ENCODE peak calls at places on chromosomes 1 and 21, in seven cellular contexts. J is neural crest cell, H is testis, A is kidney epithelial cell, G is progenitor cell of endocrine pancreas, T is psoas muscle, E is GM06990. F is an unnamed sample.

GRCh38 chr1:235011064-235011598 is 117.5 kb downstream of the TOMM20 start:
- DNase-seq in G (no peak), T (no peak), A (no peak), H (no peak), E (peak), J (no peak), F (no peak)

GRCh38 chr21:16554522-16554921 is 824.7 kb downstream of the USP25 start:
- DNase-seq in J (no peak), E (no peak), T (no peak), A (no peak), G (no peak), H (no peak), F (no peak)

GRCh38 chr1:206812456-206812855 is 40.2 kb upstream of the IL10 start:
- DNase-seq in G (no peak), A (no peak), H (no peak), J (no peak), E (no peak), T (no peak), F (no peak)

GRCh38 chr21:16243396-16243795 is 513.6 kb downstream of the USP25 start:
- DNase-seq in H (no peak), G (no peak), E (no peak), J (no peak), A (no peak), T (no peak), F (no peak)

GRCh38 chr1:95226781-95227660 is 7.0 kb upstream of the RWDD3 start:
- DNase-seq in T (no peak), A (no peak), H (no peak), G (no peak), J (no peak), E (no peak), F (no peak)

GRCh38 chr1:100323428-100324106 is 28.7 kb upstream of the CDC14A start:
- DNase-seq in H (no peak), G (no peak), A (no peak), J (no peak), T (peak), E (no peak), F (no peak)

GRCh38 chr1:161080391-161081150 is 8.8 kb downstream of the NECTIN4 start:
- DNase-seq in A (no peak), T (no peak), H (no peak), J (no peak), G (no peak), E (no peak), F (no peak)

GRCh38 chr21:43190544-43191340 is 21.9 kb downstream of the CRYAA start:
- DNase-seq in E (no peak), G (peak), T (peak), A (no peak), J (no peak), H (peak), F (peak)

GRCh38 chr1:20160034-20160433 is 20.9 kb downstream of the PLA2G2F start:
- DNase-seq in G (no peak), E (no peak), T (no peak), J (no peak), H (no peak), A (no peak), F (no peak)

GRCh38 chr1:183915634-183916510 is 111.0 kb downstream of the RGL1 start:
- DNase-seq in E (peak), H (peak), T (peak), A (peak), G (peak), J (peak), F (peak)

GRCh38 chr1:58104960-58105359 is 441.6 kb downstream of the OMA1 start:
- DNase-seq in G (no peak), H (no peak), A (no peak), J (no peak), T (no peak), E (peak), F (no peak)

GRCh38 chr1:87129606-87130005 is 199.1 kb upstream of the LMO4 start:
- DNase-seq in G (no peak), H (no peak), T (peak), A (no peak), J (no peak), E (no peak), F (no peak)

GRCh38 chr1:18239671-18240070 is 132.1 kb downstream of the IGSF21 start:
- DNase-seq in T (no peak), J (no peak), G (no peak), A (no peak), H (no peak), E (no peak), F (no peak)

DNA sequence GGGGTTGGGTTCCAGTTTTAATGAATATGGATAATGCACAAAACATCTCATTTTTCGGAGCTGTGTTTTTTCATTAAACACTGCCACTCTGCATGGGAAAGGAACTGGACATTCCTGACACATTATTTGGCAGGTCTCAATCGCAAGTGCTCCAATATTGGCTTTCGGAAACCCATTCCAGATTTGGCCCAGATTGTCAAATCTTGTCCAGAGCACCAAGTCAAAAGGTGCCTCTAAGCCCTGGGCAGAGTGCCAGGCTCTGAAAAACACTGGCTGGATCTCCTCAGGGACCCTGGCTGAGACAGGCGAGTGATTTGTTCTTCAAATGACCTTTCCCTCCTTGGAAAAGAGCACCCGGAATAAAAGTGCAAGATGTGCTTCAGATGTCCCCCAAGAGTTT is 68.4 kb upstream of the MRPS6 start:
- DNase-seq in H (peak), A (no peak), T (no peak), G (no peak), E (no peak), J (no peak), F (no peak)
- TF ChIP-seq CTCF in H (no peak), A (no peak), T (no peak), G (no peak), E (no peak), J (no peak), F (no peak)

GRCh38 chr1:155263067-155263466 is 907 bp upstream of the SCAMP3 start:
- DNase-seq in T (no peak), G (no peak), E (no peak), H (no peak), J (no peak), A (no peak), F (no peak)

GRCh38 chr1:155261888-155262673 is at the start of gene SCAMP3:
- DNase-seq in E (peak), H (peak), A (peak), J (peak), T (peak), G (peak), F (peak)

GRCh38 chr1:155260276-155260675 is 1.9 kb downstream of the SCAMP3 start:
- DNase-seq in A (no peak), H (no peak), E (no peak), G (no peak), T (no peak), J (no peak), F (no peak)

GRCh38 chr1:155256101-155256852 is 994 bp upstream of the ENTREP3 start:
- DNase-seq in J (no peak), H (no peak), G (no peak), E (no peak), T (no peak), A (no peak), F (no peak)

DNA sequence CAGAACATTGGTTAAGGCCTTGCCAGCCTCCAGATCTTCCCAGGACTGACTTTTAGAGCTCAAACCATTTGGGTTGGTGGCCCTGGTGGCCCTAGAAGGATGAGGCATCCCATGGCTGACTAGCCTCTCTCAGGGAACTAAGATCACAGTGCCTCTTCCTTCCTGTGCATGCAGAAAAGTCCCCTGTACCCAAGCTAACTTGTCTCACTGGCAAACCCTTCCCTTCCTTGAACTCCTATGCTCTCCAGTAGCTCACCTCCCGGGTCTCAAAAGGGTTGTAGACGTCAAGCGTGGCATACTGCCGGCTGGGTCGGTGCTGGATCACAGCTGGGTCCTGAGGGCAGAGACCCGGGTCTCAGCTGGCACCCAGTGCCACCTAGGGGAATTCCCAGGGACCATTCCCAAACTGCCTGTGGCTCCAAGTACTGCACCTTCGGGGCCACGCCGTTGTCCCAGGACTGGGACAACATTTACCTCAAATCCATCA is 716 bp downstream of the SCAMP3 start:
- DNase-seq in H (no peak), E (no peak), G (no peak), A (no peak), T (peak), J (no peak), F (no peak)
- TF ChIP-seq CTCF in H (no peak), E (no peak), G (peak), A (no peak), T (no peak), J (peak), F (no peak)

GRCh38 chr21:46096596-46096981 is 1.3 kb upstream of the COL6A2 start:
- DNase-seq in H (no peak), T (peak), E (no peak), J (no peak), A (no peak), G (no peak), F (peak)
- TF ChIP-seq CTCF in H (no peak), T (no peak), E (no peak), J (no peak), A (no peak), G (no peak), F (no peak)

GRCh38 chr1:153749408-153750005 is 21.7 kb downstream of the INTS3 start:
- DNase-seq in H (peak), G (peak), J (peak), T (peak), A (no peak), E (peak), F (peak)
- TF ChIP-seq CTCF in H (peak), G (peak), J (peak), T (peak), A (peak), E (peak), F (peak)

DNA sequence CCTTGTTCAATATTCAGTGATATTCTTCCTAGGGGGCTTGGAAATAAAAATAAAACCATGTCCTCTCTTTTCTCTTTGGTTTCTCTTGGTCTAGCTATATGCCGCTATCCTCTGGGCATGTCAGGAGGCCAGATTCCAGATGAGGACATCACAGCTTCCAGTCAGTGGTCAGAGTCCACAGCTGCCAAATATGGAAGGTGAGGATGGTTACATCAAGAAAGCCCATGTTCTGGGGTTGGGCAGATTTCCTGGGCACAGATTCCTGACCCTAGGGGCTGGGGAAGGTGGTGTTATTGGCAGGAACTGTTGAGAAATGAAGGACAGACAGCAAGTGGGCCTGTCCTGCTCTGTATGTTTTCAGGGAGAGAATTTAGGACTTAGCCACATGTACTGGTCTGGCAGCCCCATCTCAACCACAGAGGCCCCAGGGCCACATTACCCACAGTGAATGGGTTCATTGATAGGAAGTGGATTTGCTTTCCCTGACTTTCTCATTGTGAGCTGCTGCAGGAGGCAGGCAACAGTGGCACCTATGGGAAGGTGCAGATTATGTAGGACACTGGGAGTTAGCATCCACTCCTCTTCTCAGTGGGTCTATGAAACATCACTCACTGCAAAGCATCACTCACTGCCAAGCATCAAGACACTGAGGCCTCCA is 37.4 kb upstream of the HSD17B7 start:
- DNase-seq in J (no peak), G (no peak), T (no peak), H (no peak), A (no peak), E (no peak), F (no peak)
- TF ChIP-seq CTCF in J (no peak), G (no peak), T (no peak), H (no peak), A (no peak), E (no peak), F (peak)

GRCh38 chr1:1068374-1069060 is 5.6 kb downstream of the RNF223 start:
- DNase-seq in A (no peak), T (no peak), E (peak), J (no peak), G (peak), H (no peak), F (no peak)
- TF ChIP-seq CTCF in A (no peak), T (no peak), E (no peak), J (no peak), G (no peak), H (no peak), F (no peak)

F was measured in osteocyte.